ENCODE peak calls at places on chromosomes 7 and 10, in six cellular contexts. B, C, N, T, Z and U are unnamed samples.

GRCh38 chr7:24318326-24318725 is 34.3 kb downstream of the NPY start:
- DNase-seq in N (no peak), C (no peak), B (no peak), T (no peak), Z (peak), U (no peak)

GRCh38 chr10:112115781-112116385 is 67.7 kb downstream of the GPAM start:
- DNase-seq in C (peak), B (no peak), N (peak), Z (peak), T (peak), U (no peak)

GRCh38 chr10:124534821-124535601 is 73.4 kb downstream of the LHPP start:
- DNase-seq in Z (no peak), T (no peak), B (no peak), C (no peak), N (no peak), U (no peak)

GRCh38 chr10:86371691-86372090 is 5.1 kb upstream of the GRID1 start:
- DNase-seq in N (no peak), Z (no peak), B (no peak), T (no peak), C (no peak), U (no peak)

GRCh38 chr10:129771576-129772471 is 192.2 kb downstream of the EBF3 start:
- DNase-seq in C (no peak), Z (no peak), T (no peak), N (no peak), B (no peak), U (no peak)

GRCh38 chr10:88042162-88043100 is 179.0 kb downstream of the PTEN start:
- DNase-seq in Z (peak), B (peak), N (peak), T (peak), C (no peak), U (peak)

GRCh38 chr10:121640276-121640675 is 42.0 kb upstream of the FGFR2 start:
- DNase-seq in B (no peak), N (no peak), T (no peak), Z (no peak), C (no peak), U (no peak)

GRCh38 chr10:45550903-45551302 is 121.7 kb downstream of the ZFAND4 start:
- DNase-seq in C (no peak), Z (no peak), N (no peak), T (no peak), B (no peak), U (no peak)

GRCh38 chr7:17530741-17531417 is 232.4 kb downstream of the AHR start:
- DNase-seq in T (peak), Z (peak), C (peak), B (no peak), N (peak), U (peak)

GRCh38 chr7:12839508-12840153 is 152.2 kb downstream of the ARL4A start:
- DNase-seq in B (no peak), T (no peak), C (no peak), Z (no peak), N (no peak), U (no peak)
- H3K4me3 ChIP-seq in B (no peak), T (no peak), C (no peak), Z (no peak), N (no peak), U (no peak)

GRCh38 chr7:115078851-115079250 is 157.0 kb downstream of the MDFIC start:
- DNase-seq in B (no peak), C (no peak), T (no peak), N (no peak), Z (no peak), U (no peak)

GRCh38 chr7:115078386-115078785 is 156.5 kb downstream of the MDFIC start:
- DNase-seq in T (no peak), N (no peak), B (no peak), Z (no peak), C (no peak), U (no peak)

GRCh38 chr7:115085421-115085820 is 163.5 kb downstream of the MDFIC start:
- DNase-seq in C (no peak), N (no peak), T (no peak), B (no peak), Z (no peak), U (no peak)

GRCh38 chr7:115083935-115084334 is 162.0 kb downstream of the MDFIC start:
- DNase-seq in T (no peak), B (no peak), N (no peak), Z (no peak), C (no peak), U (no peak)

DNA sequence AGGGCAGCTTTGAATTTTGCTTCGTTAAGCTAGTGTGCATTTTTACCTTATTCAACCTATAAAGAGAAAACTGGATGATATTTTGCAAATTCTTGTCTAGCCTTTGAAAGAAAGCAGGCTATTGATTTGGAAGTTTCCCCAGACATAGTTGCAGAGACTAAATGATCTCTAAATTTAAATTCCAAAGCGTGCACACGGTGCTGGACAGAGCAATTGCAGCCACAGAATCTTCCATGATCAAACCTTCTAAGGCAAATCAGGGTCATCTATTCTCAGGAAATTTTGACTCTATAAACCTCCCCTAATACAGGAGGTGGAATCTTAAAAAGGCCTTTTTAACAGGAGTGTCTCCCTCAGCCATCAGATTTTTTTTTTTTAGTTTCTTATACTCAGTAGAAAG is 159.9 kb downstream of the MDFIC start:
- DNase-seq in B (no peak), C (no peak), T (no peak), Z (no peak), N (no peak), U (no peak)
- TF ChIP-seq CTCF in B (no peak), C (no peak), T (no peak), Z (no peak), N (no peak), U (no peak)

DNA sequence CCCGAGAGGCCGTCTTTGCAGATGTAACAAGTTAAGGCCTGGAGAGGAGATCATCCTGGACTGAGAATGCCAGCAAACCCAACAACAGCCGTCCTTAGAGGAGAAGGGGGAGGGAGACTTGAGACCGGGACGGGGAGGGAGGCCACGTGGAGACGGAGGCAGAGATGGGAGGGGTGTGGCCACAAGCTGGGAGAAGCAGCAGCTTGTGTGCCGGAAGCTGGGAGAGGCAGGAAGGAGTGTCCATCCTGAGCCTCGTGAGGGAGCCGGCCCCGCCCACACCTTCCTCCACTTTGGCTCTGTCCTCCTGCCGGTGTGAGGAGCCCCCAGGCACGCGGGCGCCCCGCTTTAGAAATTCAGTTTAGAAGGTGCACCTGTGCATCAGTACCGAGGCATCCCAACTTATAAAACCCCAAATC is 95.7 kb downstream of the DNAJB6 start:
- DNase-seq in N (peak), T (peak), C (no peak), Z (peak), B (no peak), U (peak)
- H3K4me3 ChIP-seq in N (peak), T (peak), C (no peak), Z (no peak), B (no peak), U (peak)

DNA sequence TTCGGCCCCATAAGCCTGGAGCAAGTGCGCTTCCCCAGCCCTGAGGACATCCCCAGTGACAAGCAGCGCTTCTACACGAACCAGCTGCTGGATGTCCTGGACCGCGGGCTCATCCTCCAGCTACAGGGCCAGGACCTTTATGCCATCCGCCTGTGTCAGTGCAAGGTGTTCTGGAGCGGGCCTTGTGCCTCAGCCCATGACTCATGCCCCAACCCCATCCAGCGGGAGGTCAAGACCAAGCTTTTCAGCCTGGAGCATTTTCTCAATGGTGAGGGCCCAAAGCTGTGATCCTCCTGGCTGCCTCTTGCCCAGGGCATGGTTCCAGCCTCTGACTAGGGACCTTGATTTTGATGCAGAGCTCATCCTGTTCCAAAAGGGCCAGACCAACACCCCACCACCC is 10.1 kb downstream of the IRF5 start:
- DNase-seq in B (no peak), N (no peak), T (no peak), Z (no peak), C (no peak), U (peak)
- TF ChIP-seq CTCF in B (no peak), N (no peak), T (no peak), Z (no peak), C (no peak), U (no peak)

DNA sequence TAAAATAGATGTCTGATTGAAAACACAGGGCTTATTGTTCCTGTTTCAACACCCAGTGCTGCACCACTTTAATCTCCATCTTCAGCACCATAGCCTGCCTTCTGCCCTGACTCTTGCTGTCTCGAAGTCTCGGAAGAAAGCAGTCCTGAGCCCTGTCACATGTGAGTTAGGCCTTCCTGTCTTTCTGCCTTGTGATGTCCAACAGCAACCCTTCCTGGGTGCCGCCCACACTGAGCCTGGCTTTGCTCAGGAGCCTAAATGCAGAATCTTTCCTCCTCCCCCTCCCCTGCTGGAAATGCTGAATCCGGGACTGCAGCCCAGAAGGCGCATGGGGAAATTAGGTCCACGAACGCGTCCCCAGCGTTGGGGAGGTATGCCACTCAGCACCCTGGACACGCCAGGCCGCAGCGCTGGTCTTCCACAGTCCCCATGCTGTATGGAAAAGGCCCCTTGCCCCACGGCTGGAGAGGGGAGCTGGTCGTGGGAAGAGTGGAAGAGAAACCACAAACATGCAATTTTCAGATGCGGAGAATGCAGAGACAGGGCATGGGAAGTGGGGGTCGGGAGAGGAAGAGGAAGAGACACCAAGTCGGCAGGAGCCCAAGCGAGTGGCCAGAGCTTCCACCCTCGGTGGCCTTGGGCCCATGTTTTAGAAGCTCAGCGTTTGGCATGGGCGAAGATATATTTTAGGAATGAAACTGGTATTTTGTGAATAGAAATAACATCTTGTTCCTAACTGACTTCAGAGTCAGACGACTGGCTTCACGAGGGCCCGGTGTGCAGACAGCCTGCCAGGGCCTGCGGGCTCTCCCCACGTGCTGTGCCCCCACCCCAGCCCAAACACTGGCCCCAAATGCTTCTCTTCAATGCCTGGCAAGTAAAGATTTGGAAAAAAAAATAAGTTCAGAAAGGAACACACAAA is 656.1 kb upstream of the FOXK1 start:
- DNase-seq in B (no peak), C (no peak), N (no peak), T (no peak), Z (no peak), U (no peak)
- H3K4me3 ChIP-seq in B (no peak), C (no peak), N (no peak), T (no peak), Z (no peak), U (no peak)